ENCODE peak calls at places on chromosomes 11 and 22, in four cellular contexts. H, N, B and Y are unnamed samples. For H3K4me1, the result is how much of the 10 kb centered on the place peaks cover.

GRCh38 chr22:35746946-35747703 is 29.5 kb downstream of the APOL5 start:
- DNase-seq in H (no peak), N (no peak), B (no peak), Y (no peak)

GRCh38 chr11:36010010-36010740 is 66.3 kb downstream of the LDLRAD3 start:
- DNase-seq in H (no peak), N (no peak), B (no peak), Y (no peak)

GRCh38 chr11:121467965-121468364 is 15.2 kb upstream of the SORL1-AS1 start:
- DNase-seq in H (no peak), N (no peak), B (no peak), Y (no peak)

GRCh38 chr11:118104491-118104890 is 17.7 kb upstream of the SMIM35 start:
- DNase-seq in H (no peak), N (no peak), B (no peak), Y (no peak)

GRCh38 chr11:44568706-44569473 is 3.4 kb downstream of the CD82 start:
- DNase-seq in H (no peak), N (peak), B (peak), Y (peak)

GRCh38 chr11:128809128-128809527 is 58.0 kb downstream of the KCNJ1 start:
- DNase-seq in H (no peak), N (no peak), B (no peak), Y (no peak)

GRCh38 chr11:26522912-26523610 is 49.0 kb downstream of the MUC15 start:
- DNase-seq in H (peak), N (no peak), B (no peak), Y (no peak)

GRCh38 chr11:46112961-46113617 is 8.2 kb downstream of the PHF21A start:
- DNase-seq in H (no peak), N (no peak), B (no peak), Y (peak)

GRCh38 chr11:122983438-122984185 is 2.0 kb upstream of the BSX start:
- DNase-seq in H (peak), N (no peak), B (no peak), Y (no peak)

GRCh38 chr11:1220941-1221721 is 1.7 kb upstream of the MUC5B start:
- DNase-seq in H (peak), N (peak), B (peak), Y (no peak)

GRCh38 chr11:117827521-117828511 is 3.3 kb upstream of the FXYD2 start:
- DNase-seq in H (peak), N (peak), B (no peak), Y (no peak)

GRCh38 chr11:110878513-110878912 is 166.3 kb upstream of the ARHGAP20 start:
- DNase-seq in H (no peak), N (no peak), B (no peak), Y (no peak)

GRCh38 chr11:20164152-20164551 is 3.9 kb upstream of the DBX1 start:
- DNase-seq in H (no peak), N (no peak), B (no peak), Y (no peak)

GRCh38 chr11:26234451-26234850 is 97.5 kb upstream of the ANO3 start:
- DNase-seq in H (no peak), N (no peak), B (no peak), Y (no peak)

GRCh38 chr11:75421902-75422247 is 11.1 kb downstream of the KLHL35 start:
- DNase-seq in H (no peak), N (no peak), B (no peak), Y (no peak)
- H3K4me3 ChIP-seq in H (no peak), N (no peak), B (no peak), Y (no peak)

DNA sequence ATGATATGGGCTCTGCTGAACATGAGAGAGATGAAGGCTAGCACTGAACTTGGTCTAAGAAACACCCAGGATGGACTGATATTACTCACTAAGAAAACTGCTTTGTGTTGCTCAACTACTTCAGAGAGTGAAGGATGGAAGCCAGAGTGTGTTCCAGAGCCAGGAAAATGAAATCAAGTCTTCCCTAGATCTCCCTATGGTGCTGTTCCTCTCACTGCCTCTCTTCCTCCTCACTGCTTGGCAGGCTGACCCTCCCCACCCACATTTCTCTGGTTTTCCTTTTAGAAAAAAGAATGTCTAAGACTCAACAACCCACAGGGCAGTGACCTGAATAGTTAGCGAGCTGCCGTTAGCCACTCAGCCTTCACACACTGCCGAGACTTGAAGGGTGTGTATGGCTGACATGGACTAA is 65.6 kb downstream of the CCDC81 start:
- DNase-seq in H (no peak), N (no peak), B (peak), Y (peak)
- H3K4me1 ChIP-seq in H (under half), N (under half), B (under half), Y (under half)

DNA sequence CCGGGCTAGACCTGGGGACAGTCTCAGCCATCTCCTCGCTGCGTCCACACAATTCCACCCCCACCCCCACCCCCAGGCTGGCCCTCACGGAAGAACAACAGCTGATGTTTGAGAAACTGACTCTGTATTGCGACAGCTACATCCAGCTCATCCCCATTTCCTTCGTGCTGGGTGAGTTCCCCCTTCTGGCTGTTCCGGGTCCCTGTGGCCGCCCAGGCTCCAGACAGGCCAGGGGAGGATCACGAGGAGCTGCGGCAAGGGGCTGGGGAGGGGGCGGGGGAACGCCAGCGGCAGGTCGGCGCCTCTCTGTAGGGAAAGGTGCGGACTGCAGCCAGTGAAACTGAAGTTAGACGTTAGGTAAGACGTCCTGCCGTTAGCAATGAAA is 4.9 kb downstream of the BEST1 start:
- DNase-seq in H (peak), N (peak), B (peak), Y (no peak)
- TF ChIP-seq CTCF in H (peak), N (no peak), B (no peak), Y (peak)

GRCh38 chr22:29284196-29284595 is 16.1 kb downstream of the EWSR1 start:
- DNase-seq in H (no peak), N (no peak), B (no peak), Y (no peak)
- H3K4me3 ChIP-seq in H (no peak), N (no peak), B (no peak), Y (no peak)

DNA sequence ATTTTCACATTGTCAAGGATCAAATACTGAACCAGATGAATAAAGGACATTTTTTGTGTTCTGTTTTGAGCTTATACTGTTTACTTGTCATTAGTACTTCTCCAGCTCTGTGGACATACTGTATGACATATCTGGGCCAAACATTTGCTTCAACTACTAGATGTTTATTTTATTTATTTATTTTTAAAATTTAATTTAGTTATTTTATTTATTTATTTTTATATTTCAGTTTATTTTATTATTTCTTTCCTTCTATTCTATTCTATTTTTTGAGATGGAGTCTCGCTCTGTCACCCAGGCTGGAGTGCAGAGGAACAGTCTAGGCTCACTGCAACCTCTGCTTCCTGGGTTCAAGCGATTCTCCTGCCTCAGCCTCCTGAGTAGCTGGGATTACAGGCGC is 37.0 kb downstream of the HORMAD2 start:
- DNase-seq in H (no peak), N (no peak), B (no peak), Y (no peak)
- H3K4me1 ChIP-seq in H (under half), N (under half), B (under half), Y (under half)

GRCh38 chr11:79155237-79155636 is 285.6 kb downstream of the TENM4 start:
- DNase-seq in H (no peak), N (no peak), B (no peak), Y (no peak)

GRCh38 chr11:79160786-79161403 is 279.9 kb downstream of the TENM4 start:
- DNase-seq in H (peak), N (no peak), B (no peak), Y (no peak)

GRCh38 chr11:79157738-79158137 is 283.1 kb downstream of the TENM4 start:
- DNase-seq in H (peak), N (no peak), B (no peak), Y (no peak)

GRCh38 chr11:79156031-79156430 is 284.8 kb downstream of the TENM4 start:
- DNase-seq in H (peak), N (no peak), B (no peak), Y (no peak)

DNA sequence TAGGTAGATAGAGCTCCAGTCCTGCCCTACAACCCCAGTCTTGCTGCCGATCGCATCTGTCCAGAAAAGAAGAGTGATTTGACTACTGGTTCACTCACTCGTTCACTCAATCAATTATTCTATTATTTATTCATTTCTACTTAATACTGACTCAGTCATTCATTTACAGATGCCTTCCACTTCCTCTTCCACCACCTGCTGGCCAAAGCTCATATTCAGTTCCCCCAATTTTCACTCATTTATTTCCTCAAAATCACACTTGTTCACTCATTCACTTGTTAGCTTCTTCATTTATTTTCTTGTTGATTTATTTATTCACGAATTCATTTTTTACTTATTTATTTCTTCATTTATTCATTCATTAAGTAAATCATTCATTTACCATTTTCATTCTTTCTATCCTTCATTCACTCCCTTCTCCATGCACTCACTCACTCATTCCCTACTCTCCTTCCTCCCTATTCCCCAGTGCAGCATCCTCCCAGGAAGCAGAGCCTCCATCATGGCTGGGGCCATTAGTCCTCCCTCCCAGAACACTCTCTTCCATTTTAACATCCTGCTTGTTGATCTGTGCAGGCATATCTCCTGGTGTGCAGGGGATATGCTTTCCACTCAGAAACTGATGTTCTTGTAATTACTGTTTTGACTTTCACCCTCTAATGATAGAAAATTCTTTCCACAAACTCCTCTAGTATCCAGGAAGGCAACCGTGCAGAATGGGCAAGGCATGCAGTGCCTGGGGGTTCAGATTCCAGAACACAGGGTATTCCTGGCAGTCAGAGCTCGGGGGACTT is 281.0 kb downstream of the TENM4 start:
- DNase-seq in H (no peak), N (no peak), B (no peak), Y (no peak)
- TF ChIP-seq CTCF in H (peak), N (no peak), B (no peak), Y (no peak)

DNA sequence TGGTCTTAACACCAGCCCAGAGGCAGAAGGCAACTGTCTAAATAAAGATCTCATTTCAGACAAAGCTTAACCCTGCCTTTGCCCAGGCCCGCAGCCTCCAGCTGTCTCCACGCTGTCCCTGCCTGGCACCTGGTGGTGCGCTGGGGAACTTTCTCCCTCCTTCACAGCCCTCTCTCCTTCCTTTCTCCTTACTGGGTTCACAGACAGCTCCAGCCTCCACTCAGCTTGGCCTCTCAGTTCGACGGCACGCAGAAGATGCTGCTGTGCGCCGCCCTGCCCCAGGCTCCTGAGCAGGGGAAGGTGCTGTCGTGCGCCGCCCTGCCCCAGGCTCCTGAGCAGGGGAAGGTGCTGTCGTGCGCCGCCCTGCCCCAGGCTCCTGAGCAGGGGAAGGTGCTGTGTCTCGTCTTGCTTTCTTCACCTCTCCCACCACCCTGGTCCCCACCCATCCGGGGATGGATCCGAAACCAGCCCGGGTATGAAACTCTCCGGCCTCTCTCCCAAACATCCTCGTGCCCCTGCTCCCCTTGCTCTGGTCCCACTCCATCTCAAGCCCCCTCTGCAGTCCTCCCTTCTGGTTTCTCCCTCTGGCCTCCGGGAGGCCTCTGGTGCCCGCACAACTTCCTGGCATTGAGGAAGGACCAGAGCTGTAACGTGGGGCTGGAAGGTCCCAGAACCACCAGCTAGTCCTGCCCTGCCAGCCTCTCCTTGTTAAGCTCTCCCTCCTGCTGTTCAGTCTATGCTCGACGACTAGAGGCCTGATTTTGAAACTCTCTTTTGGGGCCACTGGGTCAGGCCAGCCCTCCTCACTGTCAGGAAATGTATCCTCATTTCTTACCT is 22.9 kb upstream of the JAM3 start:
- DNase-seq in H (peak), N (no peak), B (peak), Y (no peak)
- H3K4me3 ChIP-seq in H (no peak), N (no peak), B (no peak), Y (no peak)